ENCODE peak calls at places on chromosome 18, in six cellular contexts. P, F, M, R, Z and G are unnamed samples.

GRCh38 chr18:2964349-2965010 is 48.5 kb downstream of the LPIN2 start:
- DNase-seq in F (no peak), P (no peak), Z (no peak), R (no peak), M (no peak), G (no peak)

GRCh38 chr18:56175309-56175708 is 463.1 kb downstream of the TXNL1 start:
- DNase-seq in R (no peak), Z (no peak), P (no peak), F (no peak), M (no peak), G (no peak)

GRCh38 chr18:51151568-51152511 is 45.6 kb downstream of the MEX3C start:
- DNase-seq in M (no peak), R (no peak), P (no peak), Z (no peak), F (no peak), G (no peak)

GRCh38 chr18:57518533-57518932 is 68.0 kb downstream of the FECH start:
- DNase-seq in R (no peak), Z (no peak), F (no peak), M (no peak), P (no peak), G (no peak)

GRCh38 chr18:47143899-47144485 is 6.3 kb downstream of the HDHD2 start:
- DNase-seq in Z (no peak), M (no peak), F (no peak), R (no peak), P (no peak), G (no peak)

GRCh38 chr18:26663001-26663400 is 114.6 kb upstream of the KCTD1 start:
- DNase-seq in M (no peak), P (no peak), F (no peak), Z (no peak), R (no peak), G (no peak)

GRCh38 chr18:25349131-25349925 is 2.6 kb downstream of the ZNF521 start:
- DNase-seq in R (no peak), P (peak; percentile 11), F (no peak), Z (no peak), M (peak; percentile 77), G (peak; percentile 14)

GRCh38 chr18:49241852-49242251 is 218.6 kb downstream of the DYM start:
- DNase-seq in F (no peak), P (no peak), Z (no peak), M (no peak), R (no peak), G (no peak)

GRCh38 chr18:62177271-62177670 is 9.6 kb downstream of the PIGN start:
- DNase-seq in R (no peak), F (no peak), Z (no peak), P (no peak), M (no peak), G (no peak)

GRCh38 chr18:1036926-1037325 is 132.3 kb downstream of the ADCYAP1 start:
- DNase-seq in M (no peak), F (no peak), R (no peak), P (no peak), Z (no peak), G (no peak)

DNA sequence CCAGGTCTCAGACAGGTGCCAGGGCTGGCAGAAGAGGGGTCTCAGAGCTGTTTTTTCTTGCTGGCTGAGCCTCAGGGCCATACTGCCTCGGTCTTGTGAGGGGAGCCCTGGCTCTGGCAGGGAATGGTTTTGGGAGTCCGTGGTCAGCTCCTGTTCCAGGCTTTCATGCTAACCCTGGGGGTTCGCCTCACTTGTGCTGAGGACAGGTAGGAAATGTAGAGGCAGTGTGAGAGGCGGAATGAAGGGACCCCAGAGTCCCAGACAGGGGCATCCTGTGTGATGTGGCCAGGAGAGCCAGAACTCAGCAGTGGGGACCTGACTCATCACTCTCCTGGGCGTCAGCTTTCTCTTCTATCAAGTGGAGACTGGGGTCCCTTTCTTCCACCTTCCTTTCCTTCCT is 5.7 kb upstream of the CELF4 start:
- DNase-seq in R (no peak), P (no peak), M (no peak), Z (no peak), F (no peak), G (no peak)
- TF ChIP-seq TAF1 in R (no peak), P (no peak), M (no peak), Z (no peak), F (no peak), G (no peak)

DNA sequence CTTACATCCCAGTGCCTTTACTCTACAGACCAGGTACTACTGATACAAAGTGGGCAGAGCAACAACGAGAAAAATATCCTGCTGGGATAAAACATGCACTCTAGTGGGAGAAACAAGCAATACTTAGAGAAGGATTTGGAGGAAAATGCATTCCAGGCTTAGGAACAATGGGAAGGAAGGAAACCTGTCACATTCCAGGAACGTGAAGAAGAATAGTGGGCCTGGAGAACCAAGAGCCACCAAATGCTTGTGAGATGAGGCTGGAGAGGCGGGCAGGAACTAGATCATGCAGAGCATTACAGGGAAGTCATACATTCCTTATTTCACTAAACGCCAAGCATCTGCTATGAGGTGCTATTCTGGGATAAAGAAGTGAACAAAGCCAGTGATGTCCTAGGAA is 342.3 kb downstream of the DCC start:
- DNase-seq in M (no peak), P (no peak), F (no peak), Z (no peak), R (no peak), G (no peak)
- TF ChIP-seq POLR2AphosphoS5 in M (no peak), P (no peak), F (no peak), Z (no peak), R (no peak), G (no peak)

GRCh38 chr18:21740724-21741510 is at the start of gene MIB1:
- DNase-seq in M (peak; percentile 99), P (peak; percentile 41), Z (peak; percentile 71), R (peak; percentile 83), F (no peak), G (peak; percentile 36)
- TF ChIP-seq POLR2A in M (peak; percentile 75), P (peak; percentile 39), Z (peak; percentile 87), R (peak; percentile 64), F (peak; percentile 55), G (peak; percentile 44)

DNA sequence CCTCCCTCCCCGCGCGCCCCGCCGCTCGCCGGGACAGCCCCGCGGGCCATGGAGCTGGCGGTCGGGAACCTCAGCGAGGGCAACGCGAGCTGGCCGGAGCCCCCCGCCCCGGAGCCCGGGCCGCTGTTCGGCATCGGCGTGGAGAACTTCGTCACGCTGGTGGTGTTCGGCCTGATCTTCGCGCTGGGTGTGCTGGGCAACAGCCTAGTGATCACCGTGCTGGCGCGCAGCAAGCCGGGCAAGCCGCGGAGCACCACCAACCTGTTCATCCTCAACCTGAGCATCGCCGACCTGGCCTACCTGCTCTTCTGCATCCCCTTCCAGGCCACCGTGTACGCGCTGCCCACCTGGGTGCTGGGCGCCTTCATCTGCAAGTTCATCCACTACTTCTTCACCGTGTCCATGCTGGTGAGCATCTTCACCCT is 865 bp downstream of the GALR1 start:
- DNase-seq in F (no peak), M (peak; percentile 74), R (no peak), P (no peak), Z (no peak), G (no peak)
- TF ChIP-seq TAF1 in F (no peak), M (no peak), R (no peak), P (no peak), Z (no peak), G (no peak)

DNA sequence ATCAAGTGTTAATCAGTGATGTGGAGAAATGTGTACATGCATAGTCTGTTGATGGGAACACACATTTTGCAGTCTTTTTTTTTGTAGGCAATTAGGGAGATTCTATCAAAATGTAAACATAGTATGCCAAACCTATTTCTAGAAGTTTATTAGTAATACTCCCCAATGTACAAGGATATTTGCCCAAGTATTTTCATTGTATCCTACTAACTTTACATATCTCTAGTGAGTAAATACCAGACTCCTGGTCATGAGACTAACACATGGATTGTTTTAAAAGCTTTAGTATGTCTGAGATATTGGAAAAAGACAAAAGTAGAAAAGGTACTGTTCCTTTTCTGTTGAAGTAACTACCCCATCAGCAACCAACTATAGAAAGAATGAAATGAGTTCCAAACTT is 513.0 kb downstream of the PTPRM start:
- DNase-seq in R (no peak), F (no peak), Z (no peak), P (no peak), M (no peak), G (no peak)
- TF ChIP-seq POLR2AphosphoS5 in R (no peak), F (no peak), Z (no peak), P (no peak), M (no peak), G (no peak)

GRCh38 chr18:70293166-70293565 is 4.3 kb downstream of the SOCS6 start:
- DNase-seq in M (no peak), F (no peak), P (no peak), Z (no peak), R (no peak), G (no peak)

GRCh38 chr18:70295192-70295522 is 6.3 kb downstream of the SOCS6 start:
- DNase-seq in M (no peak), Z (no peak), R (no peak), P (no peak), F (no peak), G (no peak)

GRCh38 chr18:70296289-70296688 is 7.4 kb downstream of the SOCS6 start:
- DNase-seq in P (no peak), R (no peak), Z (peak; percentile 10), M (no peak), F (peak; percentile 89), G (no peak)

GRCh38 chr18:70295633-70296188 is 6.9 kb downstream of the SOCS6 start:
- DNase-seq in R (no peak), M (no peak), F (no peak), P (no peak), Z (no peak), G (no peak)

DNA sequence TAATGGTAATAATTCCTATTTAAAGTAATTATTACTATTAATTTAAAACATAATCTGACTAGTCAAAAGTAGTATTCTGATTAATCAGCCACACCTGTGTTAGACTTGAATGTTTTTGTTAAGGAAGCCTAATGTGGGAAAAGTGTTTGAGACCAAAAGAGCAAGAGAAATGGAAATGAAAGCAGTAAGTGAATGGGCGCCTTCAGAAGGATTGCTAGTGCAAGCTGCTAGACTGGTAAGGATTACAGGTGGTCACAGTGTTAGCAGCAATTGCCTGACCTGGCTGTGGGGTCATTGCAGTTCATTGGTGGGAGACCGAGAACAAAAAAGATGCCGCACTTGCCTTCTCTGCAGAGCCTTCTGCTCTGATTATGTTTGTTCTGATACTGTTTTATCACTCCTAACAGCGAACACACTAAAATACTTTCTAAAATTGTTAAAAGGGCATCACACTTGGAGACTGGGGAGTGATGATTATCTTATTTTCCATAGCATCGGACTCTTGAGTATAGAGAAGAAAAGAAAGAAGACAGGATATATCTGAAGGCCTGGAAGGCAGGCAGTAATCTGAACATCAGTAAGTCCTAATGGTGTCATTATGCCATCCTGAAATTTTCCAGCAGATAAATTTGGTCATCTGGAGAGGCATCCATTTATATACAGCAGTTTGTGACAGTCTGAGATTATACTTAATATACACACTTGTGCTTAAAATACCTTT is 5.8 kb downstream of the SOCS6 start:
- DNase-seq in R (no peak), P (no peak), F (no peak), M (no peak), Z (no peak), G (no peak)
- TF ChIP-seq POLR2A in R (no peak), P (no peak), F (no peak), M (no peak), Z (no peak), G (no peak)